ENCODE peak calls at places on chromosomes 16 and 17, in six cellular contexts. L is activated naive CD4-positive, alpha-beta T cell treated with anti-CD3 and anti-CD28 coated beads, Interleukin-2, amount 50 U/mL, for 72 hours; S is CD4-positive, alpha-beta T cell; U is left cardiac atrium; Y is left lung; C is body of pancreas. F is an unnamed sample.

GRCh38 chr16:4416200-4417032 is at the start of gene CORO7:
- ATAC-seq in L (peak), S (peak), U (peak), Y (peak), C (peak), F (peak)

GRCh38 chr17:4742629-4743028 is 2.9 kb upstream of the CXCL16 start:
- ATAC-seq in L (no peak), S (no peak), U (no peak), Y (no peak), C (no peak), F (no peak)

GRCh38 chr17:75067856-75068255 is 19.9 kb upstream of the SLC16A5 start:
- ATAC-seq in L (peak), S (peak), U (no peak), Y (no peak), C (no peak), F (no peak)

GRCh38 chr16:576197-576822 is 6.5 kb downstream of the PIGQ start:
- ATAC-seq in L (no peak), S (no peak), U (no peak), Y (no peak), C (no peak), F (no peak)

GRCh38 chr17:58352843-58353719 is 1.1 kb upstream of the SUPT4H1 start:
- ATAC-seq in L (no peak), S (no peak), U (peak), Y (peak), C (no peak), F (no peak)

GRCh38 chr16:74738134-74738541 is 36.5 kb downstream of the FA2H start:
- ATAC-seq in L (no peak), S (no peak), U (no peak), Y (no peak), C (no peak), F (peak)

GRCh38 chr17:48961516-48962233 is 6.7 kb downstream of the GIP start:
- ATAC-seq in L (no peak), S (no peak), U (peak), Y (peak), C (no peak), F (peak)

GRCh38 chr17:14553847-14554246 is 253.0 kb downstream of the HS3ST3B1 start:
- ATAC-seq in L (no peak), S (no peak), U (no peak), Y (no peak), C (no peak), F (no peak)

GRCh38 chr16:55622930-55623561 is 32.7 kb upstream of the SLC6A2 start:
- ATAC-seq in L (no peak), S (no peak), U (no peak), Y (peak), C (no peak), F (peak)